ENCODE peak calls at places on chromosome 16, in seven cellular contexts. A, L, K, B, R, X and C are unnamed samples.

GRCh38 chr16:27430512-27430911 is 28.5 kb downstream of the IL21R start:
- DNase-seq in K (no peak), A (no peak), B (no peak), R (no peak), L (no peak), X (no peak), C (no peak)

GRCh38 chr16:58063377-58064076 is 38.0 kb downstream of the MMP15 start:
- DNase-seq in B (no peak), X (no peak), L (no peak), K (no peak), R (no peak), A (no peak), C (no peak)

GRCh38 chr16:1887711-1888354 is 15.9 kb upstream of the MEIOB start:
- DNase-seq in B (no peak), A (no peak), X (no peak), L (no peak), K (no peak), R (no peak), C (no peak)

GRCh38 chr16:46789499-46790414 is 41.2 kb downstream of the C16orf87 start:
- DNase-seq in A (peak), K (peak), R (peak), L (no peak), B (peak), X (no peak), C (peak)

GRCh38 chr16:53121043-53121442 is 66.3 kb downstream of the CHD9 start:
- DNase-seq in R (no peak), X (no peak), B (no peak), K (no peak), A (no peak), L (no peak), C (no peak)

GRCh38 chr16:58020628-58021521 is 4.7 kb upstream of the MMP15 start:
- DNase-seq in X (no peak), L (no peak), B (peak), A (peak), R (peak), K (peak), C (peak)

GRCh38 chr16:51392651-51393187 is 241.6 kb upstream of the SALL1 start:
- DNase-seq in K (peak), R (peak), B (no peak), X (no peak), A (no peak), L (no peak), C (no peak)

GRCh38 chr16:2484898-2485508 is 10.1 kb downstream of the TBC1D24 start:
- DNase-seq in X (no peak), R (no peak), L (no peak), K (no peak), B (no peak), A (no peak), C (no peak)

GRCh38 chr16:69143116-69143515 is 10.7 kb downstream of the UTP4 start:
- DNase-seq in K (no peak), X (no peak), L (no peak), A (no peak), R (no peak), B (no peak), C (peak)

GRCh38 chr16:85688586-85689284 is at the start of gene GINS2:
- DNase-seq in L (peak), A (peak), B (peak), K (peak), X (peak), R (peak), C (peak)

GRCh38 chr16:27720731-27721547 is 171.0 kb downstream of the KATNIP start:
- DNase-seq in K (no peak), X (no peak), R (no peak), B (peak), A (no peak), L (no peak), C (no peak)

GRCh38 chr16:4330277-4330882 is 14.5 kb downstream of the GLIS2 start:
- DNase-seq in K (peak), X (peak), A (peak), B (peak), L (no peak), R (peak), C (no peak)

GRCh38 chr16:56869513-56870270 is 4.7 kb downstream of the SLC12A3 start:
- DNase-seq in X (no peak), R (no peak), B (no peak), L (no peak), A (no peak), K (no peak), C (no peak)

GRCh38 chr16:87582221-87582965 is 19.9 kb upstream of the JPH3 start:
- DNase-seq in K (peak), A (no peak), R (peak), B (no peak), X (no peak), L (no peak), C (no peak)

GRCh38 chr16:22262460-22262859 is 34.7 kb upstream of the POLR3E start:
- DNase-seq in R (peak), B (no peak), A (no peak), K (no peak), X (no peak), L (no peak), C (no peak)

GRCh38 chr16:74448990-74449389 is 27.7 kb upstream of the CLEC18B start:
- DNase-seq in R (peak), K (peak), X (no peak), L (no peak), A (no peak), B (no peak), C (no peak)

GRCh38 chr16:78196527-78196926 is 97.1 kb downstream of the WWOX start:
- DNase-seq in X (no peak), A (no peak), K (no peak), B (no peak), R (no peak), L (no peak), C (peak)

GRCh38 chr16:21060027-21060510 is 90.6 kb downstream of the DNAH3 start:
- DNase-seq in B (no peak), R (no peak), L (no peak), X (no peak), A (no peak), K (no peak), C (no peak)

GRCh38 chr16:67150058-67150832 is 553 bp downstream of the B3GNT9 start:
- DNase-seq in X (no peak), L (peak), K (peak), A (no peak), B (no peak), R (peak), C (peak)

GRCh38 chr16:67212766-67213165 is 13.8 kb downstream of the ELMO3 start:
- DNase-seq in B (no peak), R (no peak), X (no peak), K (no peak), A (no peak), L (no peak), C (no peak)

GRCh38 chr16:78503501-78504110 is 404.2 kb downstream of the WWOX start:
- DNase-seq in R (peak), K (no peak), X (peak), A (peak), B (peak), L (no peak), C (no peak)